ENCODE peak calls at places on chromosomes 1 and 21, in seven cellular contexts. F, Y, R, B, S, K and O are unnamed samples.

GRCh38 chr1:47002211-47002610 is 21.3 kb upstream of the CYP4X1 start:
- DNase-seq in F (no peak), S (no peak), Y (peak; percentile 1), B (no peak), K (no peak), R (no peak), O (no peak)

GRCh38 chr1:41418868-41419583 is 57.8 kb downstream of the FOXO6 start:
- DNase-seq in B (no peak), S (peak; percentile 89), K (peak; percentile 58), F (peak; percentile 86), R (peak; percentile 91), Y (no peak), O (peak; percentile 56)

GRCh38 chr1:219152759-219153158 is 20.9 kb upstream of the LYPLAL1 start:
- DNase-seq in Y (no peak), R (no peak), B (no peak), F (no peak), S (no peak), K (no peak), O (no peak)

GRCh38 chr1:200959341-200959985 is 64.1 kb downstream of the KIF21B start:
- DNase-seq in Y (no peak), R (no peak), F (no peak), B (no peak), S (peak; percentile 8), K (no peak), O (no peak)

GRCh38 chr1:156160000-156160743 is 6.8 kb downstream of the SEMA4A start:
- DNase-seq in K (no peak), F (no peak), S (peak; percentile 20), Y (no peak), B (no peak), R (peak; percentile 83), O (no peak)

GRCh38 chr1:9691108-9691445 is 39.5 kb downstream of the PIK3CD start:
- DNase-seq in B (no peak), S (peak; percentile 81), K (peak; percentile 62), F (peak; percentile 41), Y (no peak), R (no peak), O (no peak)

GRCh38 chr1:204296431-204296988 is 63.2 kb downstream of the PLEKHA6 start:
- DNase-seq in R (peak; percentile 43), Y (no peak), F (no peak), B (no peak), K (peak; percentile 86), S (peak; percentile 87), O (no peak)

GRCh38 chr21:37200641-37201480 is 66.3 kb downstream of the VPS26C start:
- DNase-seq in B (no peak), S (no peak), K (no peak), Y (no peak), F (no peak), R (no peak), O (no peak)

GRCh38 chr1:109891930-109892329 is 18.7 kb upstream of the CSF1 start:
- DNase-seq in S (no peak), Y (peak; percentile 55), B (peak; percentile 38), K (no peak), R (peak; percentile 56), F (no peak), O (no peak)

GRCh38 chr21:44445413-44445812 is 9.9 kb upstream of the LRRC3 start:
- DNase-seq in F (no peak), S (no peak), K (no peak), R (peak; percentile 5), B (no peak), Y (no peak), O (no peak)

GRCh38 chr1:67441183-67441582 is 11.0 kb upstream of the SERBP1 start:
- DNase-seq in R (peak; percentile 42), S (peak; percentile 59), K (no peak), Y (peak; percentile 22), F (peak; percentile 70), B (peak; percentile 43), O (no peak)

GRCh38 chr1:80155371-80155770 is 1148.8 kb upstream of the ADGRL4 start:
- DNase-seq in F (peak; percentile 3), S (no peak), Y (peak; percentile 3), K (no peak), B (no peak), R (no peak), O (no peak)

GRCh38 chr1:225466848-225467192 is 39.0 kb upstream of the LBR start:
- DNase-seq in Y (no peak), K (no peak), F (no peak), S (no peak), B (no peak), R (no peak), O (no peak)

GRCh38 chr1:165854101-165854845 is 26.9 kb downstream of the UCK2 start:
- DNase-seq in F (peak; percentile 99), B (peak; percentile 35), R (no peak), K (peak; percentile 93), S (peak; percentile 96), Y (no peak), O (no peak)

GRCh38 chr1:75795703-75796193 is 934 bp upstream of the MSH4 start:
- DNase-seq in Y (no peak), B (peak; percentile 40), K (no peak), F (peak; percentile 27), S (no peak), R (no peak), O (no peak)

GRCh38 chr1:215599418-215599817 is 32.3 kb downstream of the KCTD3 start:
- DNase-seq in K (no peak), S (peak; percentile 79), B (no peak), R (no peak), Y (no peak), F (peak; percentile 63), O (peak; percentile 4)

GRCh38 chr1:196680107-196680506 is 28.3 kb downstream of the CFH start:
- DNase-seq in S (peak; percentile 46), R (no peak), Y (no peak), B (no peak), K (no peak), F (peak; percentile 79), O (peak; percentile 43)

GRCh38 chr21:14737922-14738321 is 191.8 kb upstream of the SAMSN1 start:
- DNase-seq in S (no peak), R (no peak), B (peak; percentile 84), Y (peak; percentile 78), K (no peak), F (peak; percentile 84), O (peak; percentile 16)

DNA sequence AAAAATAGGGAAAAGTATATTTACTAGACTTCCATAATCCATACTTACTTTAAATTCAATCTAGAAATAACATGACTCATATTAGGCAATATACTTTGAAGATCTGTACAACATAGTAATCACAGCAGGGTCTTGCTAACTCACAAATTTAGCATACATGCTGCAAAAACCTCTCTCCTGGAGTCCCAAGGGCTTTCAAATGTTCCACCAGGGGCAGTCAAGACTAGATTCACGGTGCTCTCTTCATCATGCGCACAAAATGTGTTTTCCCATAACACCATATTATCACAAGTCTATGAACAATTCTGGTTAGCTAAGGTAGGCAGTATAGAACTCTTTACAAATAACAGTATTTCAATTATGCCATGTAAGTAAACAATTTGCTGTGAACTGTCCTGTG is 45.8 kb downstream of the SSX2IP start:
- DNase-seq in S (no peak), Y (no peak), B (no peak), R (no peak), K (no peak), F (no peak), O (no peak)
- TF ChIP-seq CTCF in S (no peak), Y (peak; percentile 28), B (no peak), R (no peak), K (no peak), F (no peak), O (peak; percentile 4)

DNA sequence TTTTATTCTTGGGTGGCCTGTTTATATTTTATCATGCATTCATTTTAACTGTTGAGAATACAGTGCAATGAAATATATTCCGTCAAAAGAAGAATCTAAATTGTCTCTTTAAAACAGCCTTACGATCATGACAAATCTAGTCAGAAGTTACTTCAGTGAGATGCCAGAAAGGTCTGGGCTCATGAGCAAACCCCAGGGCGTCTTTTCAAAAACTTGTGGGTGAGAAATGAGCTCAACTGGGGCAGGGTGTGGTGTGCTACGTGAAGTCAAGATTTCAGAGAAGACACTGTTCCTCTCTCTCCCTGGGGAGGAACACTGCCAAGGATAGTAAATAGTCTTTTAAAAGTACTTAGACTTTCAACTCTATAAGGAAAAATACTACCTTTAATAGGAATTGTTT is 13.4 kb upstream of the UAP1 start:
- DNase-seq in K (peak; percentile 67), R (peak; percentile 50), S (peak; percentile 64), Y (no peak), F (peak; percentile 86), B (peak; percentile 2), O (no peak)
- H3K4me3 ChIP-seq in K (no peak overlapping the region), R (no peak overlapping the region), S (no peak overlapping the region), Y (no peak overlapping the region), F (no peak overlapping the region), B (no peak overlapping the region), O (no peak overlapping the region)

DNA sequence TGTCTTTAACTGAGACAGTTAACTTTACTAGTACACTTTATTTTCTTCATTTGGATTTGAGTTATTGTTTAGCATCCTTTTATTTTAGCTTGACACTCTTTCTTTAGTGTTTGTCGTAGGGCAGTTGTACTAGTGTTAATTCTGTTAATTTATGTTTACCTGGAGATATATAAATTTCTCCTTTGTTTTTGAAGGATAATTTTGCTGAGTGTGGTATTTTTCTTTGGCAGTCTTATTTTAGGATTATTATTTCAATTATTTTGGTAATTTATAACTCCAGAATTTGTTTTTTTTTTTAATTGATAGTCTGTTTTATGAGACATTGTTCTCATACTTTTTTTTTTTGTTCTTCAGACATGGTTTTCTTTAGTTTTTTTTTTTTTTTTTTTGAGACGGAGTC is 73.8 kb upstream of the CHODL start:
- DNase-seq in K (no peak), Y (no peak), B (no peak), S (no peak), F (no peak), R (no peak), O (no peak)
- TF ChIP-seq CTCF in K (no peak), Y (no peak), B (no peak), S (no peak), F (no peak), R (no peak), O (no peak)

GRCh38 chr1:2015383-2015735 is 3.8 kb upstream of the GABRD start:
- DNase-seq in Y (no peak), S (no peak), F (no peak), K (no peak), R (no peak), B (no peak), O (no peak)

GRCh38 chr1:2016123-2016522 is 3.0 kb upstream of the GABRD start:
- DNase-seq in K (no peak), S (no peak), B (no peak), Y (no peak), F (no peak), R (no peak), O (no peak)

GRCh38 chr1:2014181-2014580 is 5.0 kb upstream of the GABRD start:
- DNase-seq in B (no peak), F (no peak), K (no peak), S (no peak), Y (no peak), R (no peak), O (no peak)

GRCh38 chr1:2018217-2019161 is 656 bp upstream of the GABRD start:
- DNase-seq in F (no peak), Y (no peak), R (no peak), K (no peak), S (no peak), B (no peak), O (no peak)

DNA sequence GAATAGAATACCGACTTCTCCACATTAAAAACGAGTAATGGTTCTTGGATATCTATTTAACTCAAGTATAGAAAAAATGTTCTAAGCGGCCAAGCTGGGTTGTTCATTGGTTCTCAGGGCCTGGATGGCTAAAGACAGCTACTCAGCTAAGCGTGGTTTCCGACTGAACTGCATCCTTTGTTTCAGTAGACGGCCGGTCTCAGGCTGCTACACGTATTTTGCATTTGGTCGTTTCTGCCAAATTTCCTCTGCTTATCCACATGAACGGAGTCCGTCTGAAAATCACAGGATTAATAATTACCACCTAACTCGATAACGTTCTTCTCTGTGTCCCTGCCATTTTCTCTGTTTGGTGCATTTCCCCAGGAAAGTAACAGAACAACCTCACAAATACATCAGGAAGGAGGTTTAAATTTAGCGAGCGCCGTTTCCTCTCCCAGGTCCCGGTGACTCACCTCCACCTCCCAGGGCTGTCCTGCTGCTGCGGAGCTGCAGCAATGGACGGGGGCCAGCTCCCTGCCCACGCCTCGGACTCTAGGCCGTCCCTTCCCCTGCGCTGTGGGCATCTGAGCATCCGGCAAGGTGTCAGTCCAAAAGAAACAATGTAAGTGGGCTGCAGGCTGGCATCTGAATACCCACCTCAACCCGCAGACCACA is 4.3 kb upstream of the GABRD start:
- DNase-seq in R (no peak), K (no peak), F (no peak), S (peak; percentile 65), Y (no peak), B (no peak), O (no peak)
- H3K4me3 ChIP-seq in R (no peak overlapping the region), K (no peak overlapping the region), F (no peak overlapping the region), S (no peak overlapping the region), Y (no peak overlapping the region), B (no peak overlapping the region), O (no peak overlapping the region)